ENCODE peak calls at places on chromosomes 5 and 9, in six cellular contexts. One of them, this sample, is unnamed.

GRCh38 chr9:117815315-117815714 is 111.1 kb downstream of the TLR4 start:
- ATAC-seq in GM23338: no peak
- ATAC-seq in HCT116: no peak
- ATAC-seq in Panc1: no peak
- ATAC-seq in HepG2: no peak
- ATAC-seq in K562: no peak
- ATAC-seq in this sample: no peak

GRCh38 chr9:135504262-135505229 is 4.1 kb downstream of the MRPS2 start:
- ATAC-seq in GM23338: peak
- ATAC-seq in HCT116: peak
- ATAC-seq in Panc1: peak
- ATAC-seq in HepG2: peak
- ATAC-seq in K562: peak
- ATAC-seq in this sample: no peak

GRCh38 chr5:73726071-73726470 is 100.1 kb downstream of the ARHGEF28 start:
- ATAC-seq in GM23338: no peak
- ATAC-seq in HCT116: no peak
- ATAC-seq in Panc1: no peak
- ATAC-seq in HepG2: no peak
- ATAC-seq in K562: no peak
- ATAC-seq in this sample: no peak

GRCh38 chr9:89010526-89011089 is 19.3 kb downstream of the S1PR3 start:
- ATAC-seq in GM23338: no peak
- ATAC-seq in HCT116: no peak
- ATAC-seq in Panc1: no peak
- ATAC-seq in HepG2: no peak
- ATAC-seq in K562: no peak
- ATAC-seq in this sample: no peak

GRCh38 chr5:132746592-132747063 is 598 bp upstream of the CCNI2 start:
- ATAC-seq in GM23338: no peak
- ATAC-seq in HCT116: peak
- ATAC-seq in Panc1: no peak
- ATAC-seq in HepG2: no peak
- ATAC-seq in K562: no peak
- ATAC-seq in this sample: no peak

GRCh38 chr9:2640570-2640969 is 19.0 kb downstream of the VLDLR start:
- ATAC-seq in GM23338: no peak
- ATAC-seq in HCT116: no peak
- ATAC-seq in Panc1: no peak
- ATAC-seq in HepG2: no peak
- ATAC-seq in K562: no peak
- ATAC-seq in this sample: no peak

GRCh38 chr5:135821061-135821781 is 13.2 kb upstream of the SLC25A48 start:
- ATAC-seq in GM23338: peak
- ATAC-seq in HCT116: no peak
- ATAC-seq in Panc1: no peak
- ATAC-seq in HepG2: no peak
- ATAC-seq in K562: no peak
- ATAC-seq in this sample: no peak

GRCh38 chr5:98872679-98873078 is 56.1 kb downstream of the CHD1 start:
- ATAC-seq in GM23338: no peak
- ATAC-seq in HCT116: no peak
- ATAC-seq in Panc1: no peak
- ATAC-seq in HepG2: no peak
- ATAC-seq in K562: no peak
- ATAC-seq in this sample: no peak

GRCh38 chr5:79318935-79319614 is 83.1 kb downstream of the JMY start:
- ATAC-seq in GM23338: no peak
- ATAC-seq in HCT116: no peak
- ATAC-seq in Panc1: no peak
- ATAC-seq in HepG2: no peak
- ATAC-seq in K562: peak
- ATAC-seq in this sample: no peak

GRCh38 chr5:59893436-59894227 is at the start of gene PDE4D:
- ATAC-seq in GM23338: peak
- ATAC-seq in HCT116: no peak
- ATAC-seq in Panc1: peak
- ATAC-seq in HepG2: no peak
- ATAC-seq in K562: no peak
- ATAC-seq in this sample: peak

GRCh38 chr5:149094996-149095395 is 32.1 kb upstream of the SH3TC2 start:
- ATAC-seq in GM23338: no peak
- ATAC-seq in HCT116: no peak
- ATAC-seq in Panc1: no peak
- ATAC-seq in HepG2: no peak
- ATAC-seq in K562: no peak
- ATAC-seq in this sample: no peak

GRCh38 chr5:123511290-123511647 is 708 bp upstream of the CSNK1G3 start:
- ATAC-seq in GM23338: no peak
- ATAC-seq in HCT116: no peak
- ATAC-seq in Panc1: no peak
- ATAC-seq in HepG2: peak
- ATAC-seq in K562: no peak
- ATAC-seq in this sample: no peak

GRCh38 chr5:72180925-72181324 is 73.7 kb downstream of the MAP1B start:
- ATAC-seq in GM23338: no peak
- ATAC-seq in HCT116: no peak
- ATAC-seq in Panc1: no peak
- ATAC-seq in HepG2: no peak
- ATAC-seq in K562: no peak
- ATAC-seq in this sample: no peak

GRCh38 chr5:110441035-110441434 is 285.4 kb downstream of the TMEM232 start:
- ATAC-seq in GM23338: peak
- ATAC-seq in HCT116: peak
- ATAC-seq in Panc1: no peak
- ATAC-seq in HepG2: peak
- ATAC-seq in K562: no peak
- ATAC-seq in this sample: no peak

GRCh38 chr5:53490747-53491146 is 10.3 kb downstream of the FST start:
- ATAC-seq in GM23338: no peak
- ATAC-seq in HCT116: no peak
- ATAC-seq in Panc1: no peak
- ATAC-seq in HepG2: peak
- ATAC-seq in K562: no peak
- ATAC-seq in this sample: no peak

GRCh38 chr5:85049020-85049419 is 664.3 kb upstream of the EDIL3 start:
- ATAC-seq in GM23338: peak
- ATAC-seq in HCT116: peak
- ATAC-seq in Panc1: no peak
- ATAC-seq in HepG2: peak
- ATAC-seq in K562: no peak
- ATAC-seq in this sample: no peak

GRCh38 chr9:16505159-16505558 is 365.3 kb downstream of the BNC2 start:
- ATAC-seq in GM23338: no peak
- ATAC-seq in HCT116: no peak
- ATAC-seq in Panc1: peak
- ATAC-seq in HepG2: no peak
- ATAC-seq in K562: no peak
- ATAC-seq in this sample: peak

DNA sequence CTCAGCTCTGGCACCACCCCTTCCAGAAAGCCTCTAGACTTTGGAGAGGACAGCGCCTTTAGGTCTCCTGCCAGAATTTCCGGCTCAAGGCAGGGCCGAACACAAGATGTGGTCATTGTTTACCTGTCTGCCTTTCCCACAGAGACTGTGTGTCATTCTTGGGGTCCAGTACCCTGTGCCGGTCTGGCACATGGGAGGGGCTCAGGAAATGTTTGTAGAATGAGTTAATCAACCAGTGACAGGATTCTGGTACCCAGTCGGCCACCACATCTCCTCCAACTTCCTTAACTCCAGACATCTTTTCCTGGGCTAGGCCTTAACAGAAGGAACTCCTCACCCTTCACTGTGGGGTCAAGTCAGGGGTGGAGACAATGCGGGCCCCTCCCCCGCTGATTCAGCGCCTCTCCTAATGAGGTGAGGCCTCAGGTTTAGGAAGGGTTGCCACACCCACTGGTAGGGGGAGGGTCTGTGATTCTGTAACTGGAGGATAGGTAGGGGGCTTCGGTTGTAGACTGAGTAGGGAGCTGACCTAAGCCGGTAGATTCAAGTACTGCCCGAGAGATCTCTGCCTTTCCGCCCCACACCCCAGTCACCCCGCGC is 29.3 kb downstream of the PCDH1 start:
- ATAC-seq in GM23338: peak
- ATAC-seq in HCT116: peak
- ATAC-seq in Panc1: peak
- ATAC-seq in HepG2: peak
- ATAC-seq in K562: peak
- ATAC-seq in this sample: peak
- TF ChIP-seq POLR2AphosphoS5 in GM23338: peak
- TF ChIP-seq POLR2AphosphoS5 in HCT116: peak
- TF ChIP-seq POLR2AphosphoS5 in Panc1: no peak
- TF ChIP-seq POLR2AphosphoS5 in HepG2: no peak
- TF ChIP-seq POLR2AphosphoS5 in K562: no peak
- TF ChIP-seq POLR2AphosphoS5 in this sample: peak

GRCh38 chr9:83622814-83623633 is at the start of gene IDNK:
- ATAC-seq in GM23338: peak
- ATAC-seq in HCT116: peak
- ATAC-seq in Panc1: peak
- ATAC-seq in HepG2: peak
- ATAC-seq in K562: peak
- ATAC-seq in this sample: peak
- TF ChIP-seq POLR2AphosphoS5 in GM23338: peak
- TF ChIP-seq POLR2AphosphoS5 in HCT116: peak
- TF ChIP-seq POLR2AphosphoS5 in Panc1: peak
- TF ChIP-seq POLR2AphosphoS5 in HepG2: peak
- TF ChIP-seq POLR2AphosphoS5 in K562: no peak
- TF ChIP-seq POLR2AphosphoS5 in this sample: no peak

DNA sequence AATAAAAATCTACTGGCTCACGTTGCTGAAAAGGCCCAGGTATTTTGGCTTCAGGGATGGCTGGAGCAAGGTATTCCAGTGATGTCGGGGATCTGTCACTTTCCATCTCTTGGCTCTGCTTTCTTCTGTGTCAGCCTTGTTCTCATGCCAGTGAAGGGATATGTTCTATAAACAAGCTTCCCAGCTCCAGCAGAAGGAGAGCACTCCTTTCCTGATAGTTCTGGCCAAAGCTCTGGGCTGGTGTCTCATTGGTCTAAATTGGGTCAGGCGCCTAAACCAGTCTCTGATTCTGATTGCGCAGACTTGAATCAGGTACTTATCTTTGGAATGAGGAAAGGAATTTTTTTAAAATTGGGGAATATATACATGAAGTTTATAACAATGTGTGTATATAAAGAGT is 5.1 kb downstream of the SNX30 start:
- ATAC-seq in GM23338: no peak
- ATAC-seq in HCT116: no peak
- ATAC-seq in Panc1: no peak
- ATAC-seq in HepG2: no peak
- ATAC-seq in K562: no peak
- ATAC-seq in this sample: peak
- TF ChIP-seq POLR2AphosphoS5 in GM23338: no peak
- TF ChIP-seq POLR2AphosphoS5 in HCT116: no peak
- TF ChIP-seq POLR2AphosphoS5 in Panc1: no peak
- TF ChIP-seq POLR2AphosphoS5 in HepG2: no peak
- TF ChIP-seq POLR2AphosphoS5 in K562: no peak
- TF ChIP-seq POLR2AphosphoS5 in this sample: peak

GRCh38 chr5:29460946-29461538 is 1732.4 kb upstream of the CDH6 start:
- ATAC-seq in GM23338: no peak
- ATAC-seq in HCT116: no peak
- ATAC-seq in Panc1: no peak
- ATAC-seq in HepG2: no peak
- ATAC-seq in K562: no peak
- ATAC-seq in this sample: no peak
- TF ChIP-seq POLR2AphosphoS5 in GM23338: no peak
- TF ChIP-seq POLR2AphosphoS5 in HCT116: no peak
- TF ChIP-seq POLR2AphosphoS5 in Panc1: no peak
- TF ChIP-seq POLR2AphosphoS5 in HepG2: no peak
- TF ChIP-seq POLR2AphosphoS5 in K562: no peak
- TF ChIP-seq POLR2AphosphoS5 in this sample: no peak

GRCh38 chr9:77291714-77292113 is 114.4 kb downstream of the VPS13A start:
- ATAC-seq in GM23338: peak
- ATAC-seq in HCT116: peak
- ATAC-seq in Panc1: no peak
- ATAC-seq in HepG2: peak
- ATAC-seq in K562: peak
- ATAC-seq in this sample: no peak
- TF ChIP-seq POLR2AphosphoS5 in GM23338: no peak
- TF ChIP-seq POLR2AphosphoS5 in HCT116: no peak
- TF ChIP-seq POLR2AphosphoS5 in Panc1: no peak
- TF ChIP-seq POLR2AphosphoS5 in HepG2: no peak
- TF ChIP-seq POLR2AphosphoS5 in K562: no peak
- TF ChIP-seq POLR2AphosphoS5 in this sample: no peak

DNA sequence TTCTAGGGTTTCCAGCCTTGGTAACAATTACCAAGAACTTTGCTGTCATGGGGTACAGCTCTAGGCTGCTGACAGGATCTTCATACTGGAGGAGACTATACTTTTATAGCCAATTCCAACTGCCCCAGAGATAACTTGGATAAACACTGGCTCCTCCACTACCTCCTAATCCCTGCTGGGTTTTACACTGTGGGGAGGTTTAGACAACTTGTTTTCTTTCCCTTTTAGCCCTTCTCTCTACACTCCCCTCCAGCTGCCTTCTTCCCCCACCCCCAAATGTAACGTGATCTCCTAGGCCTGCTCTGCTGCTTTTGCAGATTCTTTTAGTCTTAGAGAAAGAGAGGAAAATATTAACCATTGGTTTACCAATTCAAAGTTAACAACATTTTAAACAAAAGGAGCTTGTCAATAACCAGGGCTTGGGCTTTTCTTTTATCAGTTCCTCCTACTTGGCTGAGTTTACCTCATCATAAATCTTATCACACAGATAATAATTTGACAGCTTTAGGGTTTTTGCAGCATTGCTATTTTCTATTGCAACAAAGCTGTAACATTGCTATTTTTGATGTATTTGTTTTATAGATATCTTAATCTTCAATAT is 9.9 kb upstream of the ABL1 start:
- ATAC-seq in GM23338: peak
- ATAC-seq in HCT116: peak
- ATAC-seq in Panc1: peak
- ATAC-seq in HepG2: peak
- ATAC-seq in K562: peak
- ATAC-seq in this sample: peak
- TF ChIP-seq POLR2AphosphoS5 in GM23338: no peak
- TF ChIP-seq POLR2AphosphoS5 in HCT116: no peak
- TF ChIP-seq POLR2AphosphoS5 in Panc1: no peak
- TF ChIP-seq POLR2AphosphoS5 in HepG2: no peak
- TF ChIP-seq POLR2AphosphoS5 in K562: no peak
- TF ChIP-seq POLR2AphosphoS5 in this sample: no peak

DNA sequence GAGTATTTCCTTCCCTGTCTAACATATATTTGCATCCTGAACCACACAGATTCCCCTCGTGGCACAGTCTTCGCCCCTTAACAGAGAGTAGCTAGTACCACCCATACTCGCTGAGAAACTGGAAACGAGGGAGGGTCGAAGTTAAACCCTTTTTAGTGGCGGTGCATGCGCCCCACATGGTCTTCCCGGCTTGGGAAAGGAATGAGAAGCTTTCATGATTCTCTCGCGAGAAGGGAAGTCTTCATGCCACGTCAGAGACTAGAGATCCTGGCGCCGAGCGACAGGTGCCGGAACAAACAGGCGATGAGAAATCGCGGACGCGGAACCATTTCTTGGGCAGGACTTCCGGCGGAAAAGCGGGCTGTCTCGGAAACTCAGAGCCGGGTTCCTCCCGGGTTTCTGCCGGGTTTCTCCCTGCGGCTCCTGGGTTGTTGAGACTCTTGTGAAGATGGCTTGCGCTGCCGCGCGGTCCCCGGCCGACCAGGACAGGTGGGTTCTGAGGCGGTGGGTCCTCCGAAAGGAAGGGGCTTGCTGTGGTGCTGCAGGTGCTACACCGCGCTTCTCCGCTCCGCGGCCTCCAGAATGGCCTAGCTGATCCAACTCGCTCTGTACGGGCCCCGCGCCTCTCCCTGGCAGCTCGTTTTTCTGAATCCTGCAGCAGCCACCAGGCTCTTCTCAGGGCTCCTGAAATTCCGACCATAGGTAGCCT is at the start of gene SRP19:
- ATAC-seq in GM23338: peak
- ATAC-seq in HCT116: peak
- ATAC-seq in Panc1: peak
- ATAC-seq in HepG2: peak
- ATAC-seq in K562: peak
- ATAC-seq in this sample: peak
- TF ChIP-seq POLR2AphosphoS5 in GM23338: peak
- TF ChIP-seq POLR2AphosphoS5 in HCT116: peak
- TF ChIP-seq POLR2AphosphoS5 in Panc1: peak
- TF ChIP-seq POLR2AphosphoS5 in HepG2: peak
- TF ChIP-seq POLR2AphosphoS5 in K562: peak
- TF ChIP-seq POLR2AphosphoS5 in this sample: peak